ENCODE peak calls at places on chromosome 4, in four cellular contexts. U, O, X and K are unnamed samples.

GRCh38 chr4:185803015-185803414 is 9.0 kb downstream of the SORBS2 start:
- DNase-seq in U (no peak), O (no peak), X (no peak), K (no peak)

GRCh38 chr4:54232151-54232688 is 3.1 kb downstream of the PDGFRA start:
- DNase-seq in U (no peak), O (no peak), X (no peak), K (no peak)

GRCh38 chr4:174631901-174632758 is 109.8 kb upstream of the HPGD start:
- DNase-seq in U (peak; percentile 71), O (peak; percentile 62), X (no peak), K (peak; percentile 20)

GRCh38 chr4:185534850-185535761 is at the start of gene PDLIM3:
- DNase-seq in U (peak; percentile 51), O (no peak), X (no peak), K (peak; percentile 27)

GRCh38 chr4:183600189-183600685 is 58.7 kb downstream of the RWDD4 start:
- DNase-seq in U (peak; percentile 30), O (peak; percentile 10), X (no peak), K (peak; percentile 20)

GRCh38 chr4:76449824-76450223 is 14.8 kb downstream of the SHROOM3 start:
- DNase-seq in U (no peak), O (no peak), X (no peak), K (no peak)

GRCh38 chr4:174023641-174024040 is 259.8 kb downstream of the FBXO8 start:
- DNase-seq in U (no peak), O (no peak), X (no peak), K (no peak)

GRCh38 chr4:36285784-36286480 is 4.5 kb downstream of the DTHD1 start:
- DNase-seq in U (no peak), O (no peak), X (no peak), K (no peak)

GRCh38 chr4:24664956-24665355 is 80.6 kb upstream of the DHX15 start:
- DNase-seq in U (no peak), O (no peak), X (no peak), K (peak; percentile 11)

GRCh38 chr4:113222006-113222405 is 172.6 kb downstream of the ANK2 start:
- DNase-seq in U (no peak), O (no peak), X (no peak), K (no peak)

GRCh38 chr4:108810087-108810486 is 47.2 kb upstream of the ETNPPL start:
- DNase-seq in U (no peak), O (no peak), X (no peak), K (no peak)

GRCh38 chr4:132709024-132709423 is 440.1 kb upstream of the PCDH10 start:
- DNase-seq in U (no peak), O (no peak), X (no peak), K (no peak)

GRCh38 chr4:32519060-32519459 is 1798.9 kb downstream of the PCDH7 start:
- DNase-seq in U (no peak), O (no peak), X (no peak), K (no peak)
- H3K4me3 ChIP-seq in U (no peak overlapping the region), O (no peak overlapping the region), X (no peak overlapping the region), K (no peak overlapping the region)

DNA sequence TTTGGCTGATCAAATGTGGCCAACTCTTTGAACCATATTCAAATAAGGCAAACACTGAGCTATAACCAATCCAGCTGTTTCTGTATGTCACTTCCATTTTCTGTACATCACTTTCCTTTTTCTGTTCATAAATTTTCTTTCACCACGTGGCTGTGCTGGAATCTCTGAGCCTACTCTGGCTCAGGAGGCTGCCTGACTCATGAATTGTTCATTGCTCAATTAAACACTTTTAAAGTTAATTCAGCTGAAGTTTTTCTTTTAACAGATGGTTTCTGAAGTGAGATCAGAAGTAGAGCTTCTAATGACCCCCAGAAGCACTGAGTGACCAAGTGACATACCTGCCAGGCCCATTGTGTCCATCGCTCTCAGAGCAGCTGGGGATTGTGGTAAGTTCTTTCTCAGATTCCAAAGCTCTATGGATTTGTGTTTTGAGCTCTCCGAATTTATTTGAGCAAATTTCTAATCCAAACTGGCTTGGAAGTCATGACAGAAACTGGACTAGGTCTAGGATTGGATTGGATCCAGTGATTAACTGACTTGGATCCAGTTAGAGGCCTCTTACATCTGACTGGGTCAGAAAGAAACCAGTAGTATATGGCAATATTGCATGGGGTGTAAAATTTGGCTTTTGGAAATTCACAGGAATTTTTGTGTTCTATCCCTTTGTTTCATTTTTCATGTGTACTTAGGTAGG is 121.2 kb upstream of the BANK1 start:
- DNase-seq in U (no peak), O (no peak), X (no peak), K (no peak)
- TF ChIP-seq PHF8 in U (no peak), O (no peak), X (no peak), K (no peak)

DNA sequence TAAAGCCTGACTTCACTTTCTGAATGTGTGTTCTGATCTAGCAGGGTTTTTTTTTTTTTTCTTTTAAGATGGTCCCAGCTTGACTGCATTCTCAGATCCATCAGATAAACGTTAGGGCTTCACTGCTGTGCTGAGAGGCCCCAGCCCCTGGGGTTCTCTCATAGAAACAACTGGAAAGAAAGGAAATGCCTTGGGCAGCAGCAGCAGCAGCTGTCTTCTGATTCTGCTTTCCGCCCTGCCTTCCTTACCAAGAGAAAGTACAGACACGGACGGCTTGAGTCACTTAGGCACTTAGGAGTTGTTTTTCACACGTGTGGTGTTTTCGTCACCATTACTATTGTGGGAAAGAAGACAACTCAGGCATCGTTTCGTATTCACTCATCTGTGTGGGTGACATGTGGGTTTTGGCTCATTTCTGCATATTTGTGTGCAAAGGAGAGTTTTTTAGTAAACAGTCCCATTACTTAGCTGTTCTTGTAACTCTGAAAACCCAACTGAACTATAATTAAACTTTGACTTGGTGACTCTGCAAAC is 172.0 kb downstream of the PTTG2 start:
- DNase-seq in U (no peak), O (no peak), X (no peak), K (no peak)
- H3K4me3 ChIP-seq in U (no peak overlapping the region), O (no peak overlapping the region), X (no peak overlapping the region), K (no peak overlapping the region)

DNA sequence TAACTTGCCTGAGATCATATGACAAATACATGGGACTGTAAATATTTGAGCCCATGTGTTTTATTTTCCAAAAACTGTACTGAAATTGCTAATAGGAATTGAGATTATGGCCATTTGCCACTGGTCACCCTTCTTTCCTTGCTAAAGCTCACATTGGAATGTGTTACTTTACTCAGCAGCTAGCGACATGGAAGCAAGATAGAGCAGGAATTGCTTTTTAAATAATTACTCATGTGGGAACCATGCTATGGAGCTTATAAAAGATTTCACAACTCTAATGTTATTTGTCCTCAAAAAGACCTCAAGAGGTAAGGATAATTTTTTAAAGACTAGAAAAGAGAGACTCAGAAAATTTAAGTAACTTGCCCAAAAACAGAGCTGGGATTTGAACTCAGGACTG is 48.8 kb upstream of the AFAP1 start:
- DNase-seq in U (no peak), O (no peak), X (no peak), K (no peak)
- TF ChIP-seq PHF8 in U (no peak), O (no peak), X (no peak), K (no peak)

DNA sequence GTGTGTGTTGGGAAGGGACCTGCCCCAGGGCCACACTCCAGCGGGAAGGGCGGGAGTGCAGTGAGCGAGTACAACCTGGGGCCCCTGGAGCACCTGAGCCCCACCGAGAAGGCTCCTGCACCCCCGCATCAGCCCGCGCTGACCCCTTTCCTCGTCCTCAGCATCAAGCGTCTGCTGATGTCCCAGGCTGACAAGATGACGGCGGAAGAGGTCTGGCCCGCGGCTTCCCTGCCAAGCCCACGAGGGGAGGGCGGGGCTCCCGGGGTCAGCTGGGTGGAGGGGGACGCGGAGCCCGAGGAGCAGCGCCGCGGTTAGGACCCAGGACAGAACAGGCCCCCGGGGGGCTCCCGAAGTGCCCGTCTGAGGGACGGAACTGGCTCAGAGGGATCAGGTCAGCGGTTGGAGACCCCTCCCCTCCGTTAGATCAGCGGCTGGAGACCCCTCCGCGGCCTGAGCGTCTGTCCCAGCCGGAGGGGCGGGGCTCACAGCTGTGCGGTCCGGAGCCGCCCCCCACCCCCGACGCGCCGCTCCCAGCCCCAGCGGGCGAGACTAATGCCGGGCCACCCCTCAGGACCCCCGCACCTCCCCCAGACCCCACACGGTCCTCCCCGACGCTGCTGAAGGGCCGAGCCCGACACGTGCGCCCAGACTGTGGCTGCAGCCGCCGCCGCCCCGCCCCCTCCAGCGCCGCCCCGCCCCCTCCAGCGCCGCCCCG is 6.7 kb downstream of the MYL5 start:
- DNase-seq in U (peak; percentile 87), O (peak; percentile 24), X (no peak), K (no peak)
- H3K4me3 ChIP-seq in U (peak overlapping the region; percentile 44), O (peak overlapping the region; percentile 53), X (peak overlapping the region; percentile 18), K (peak overlapping the region; percentile 44)

GRCh38 chr4:156949373-156949814 is 22.2 kb downstream of the PDGFC start:
- DNase-seq in U (no peak), O (peak; percentile 83), X (no peak), K (peak; percentile 76)
- TF ChIP-seq PHF8 in U (no peak), O (no peak), X (no peak), K (no peak)